ENCODE peak calls at places on chromosomes 11 and 22, in six cellular contexts. Z is GM12891, Q is sigmoid colon, M is HCT116, K is GM23338, N is HL-60. L is an unnamed sample.

GRCh38 chr11:33234397-33235168 is 22.6 kb upstream of the HIPK3 start:
- DNase-seq in Z (no peak), Q (no peak), M (no peak), K (no peak), N (no peak), L (no peak)

GRCh38 chr22:39240841-39241631 is 3.7 kb downstream of the PDGFB start:
- DNase-seq in Z (no peak), Q (peak; percentile 86), M (peak; percentile 64), K (no peak), N (no peak), L (no peak)

GRCh38 chr11:74466916-74467885 is at the start of gene KCNE3:
- DNase-seq in Z (no peak), Q (peak; percentile 70), M (no peak), K (peak; percentile 77), N (no peak), L (no peak)

GRCh38 chr22:46416537-46417267 is 81.2 kb downstream of the TRMU start:
- DNase-seq in Z (no peak), Q (no peak), M (no peak), K (no peak), N (no peak), L (no peak)

GRCh38 chr11:7546324-7546791 is 32.6 kb downstream of the PPFIBP2 start:
- DNase-seq in Z (no peak), Q (no peak), M (no peak), K (no peak), N (no peak), L (no peak)

GRCh38 chr22:35480143-35480542 is 60.5 kb upstream of the RASD2 start:
- DNase-seq in Z (no peak), Q (peak; percentile 96), M (no peak), K (no peak), N (no peak), L (no peak)

GRCh38 chr11:120181446-120181992 is 29.3 kb upstream of the OAF start:
- DNase-seq in Z (no peak), Q (no peak), M (no peak), K (no peak), N (no peak), L (peak; percentile 61)

GRCh38 chr11:69170704-69171103 is 15.0 kb downstream of the SMIM38 start:
- DNase-seq in Z (no peak), Q (no peak), M (no peak), K (no peak), N (no peak), L (no peak)

GRCh38 chr22:40484906-40485660 is 114.7 kb downstream of the SGSM3 start:
- DNase-seq in Z (no peak), Q (no peak), M (no peak), K (no peak), N (peak; percentile 41), L (no peak)

GRCh38 chr11:116857316-116857715 is 19.9 kb upstream of the APOA1 start:
- DNase-seq in Z (no peak), Q (no peak), M (no peak), K (no peak), N (no peak), L (no peak)
- TF ChIP-seq POLR2AphosphoS5 in Z (no peak), Q (no peak), M (no peak), K (no peak), N (no peak), L (no peak)

GRCh38 chr11:80118071-80118470 is 677.2 kb upstream of the TENM4 start:
- DNase-seq in Z (no peak), Q (no peak), M (no peak), K (no peak), N (no peak), L (no peak)
- TF ChIP-seq POLR2AphosphoS5 in Z (no peak), Q (no peak), M (no peak), K (no peak), N (no peak), L (no peak)

DNA sequence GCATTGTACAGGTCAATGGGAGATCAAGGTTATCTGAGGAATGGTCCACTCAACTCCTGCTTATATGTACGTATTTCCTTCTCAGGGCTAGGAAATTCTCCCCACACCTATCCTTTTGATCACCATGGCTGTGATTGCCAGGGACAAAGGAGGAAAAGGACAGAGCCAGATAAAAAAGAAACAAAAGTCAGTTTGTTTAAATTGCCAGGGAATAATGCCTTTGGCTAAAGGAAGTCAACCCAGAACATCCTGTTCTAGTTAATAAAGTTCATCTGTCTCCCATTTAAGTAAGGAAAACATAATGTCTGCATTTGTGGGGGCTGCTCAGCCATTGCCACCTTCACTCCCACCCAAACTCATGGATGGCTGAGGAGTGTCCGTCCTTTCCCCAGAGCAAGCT is 124.7 kb downstream of the ME3 start:
- DNase-seq in Z (no peak), Q (no peak), M (no peak), K (no peak), N (no peak), L (no peak)
- TF ChIP-seq POLR2AphosphoS5 in Z (no peak), Q (peak; percentile 28), M (no peak), K (no peak), N (no peak), L (no peak)

DNA sequence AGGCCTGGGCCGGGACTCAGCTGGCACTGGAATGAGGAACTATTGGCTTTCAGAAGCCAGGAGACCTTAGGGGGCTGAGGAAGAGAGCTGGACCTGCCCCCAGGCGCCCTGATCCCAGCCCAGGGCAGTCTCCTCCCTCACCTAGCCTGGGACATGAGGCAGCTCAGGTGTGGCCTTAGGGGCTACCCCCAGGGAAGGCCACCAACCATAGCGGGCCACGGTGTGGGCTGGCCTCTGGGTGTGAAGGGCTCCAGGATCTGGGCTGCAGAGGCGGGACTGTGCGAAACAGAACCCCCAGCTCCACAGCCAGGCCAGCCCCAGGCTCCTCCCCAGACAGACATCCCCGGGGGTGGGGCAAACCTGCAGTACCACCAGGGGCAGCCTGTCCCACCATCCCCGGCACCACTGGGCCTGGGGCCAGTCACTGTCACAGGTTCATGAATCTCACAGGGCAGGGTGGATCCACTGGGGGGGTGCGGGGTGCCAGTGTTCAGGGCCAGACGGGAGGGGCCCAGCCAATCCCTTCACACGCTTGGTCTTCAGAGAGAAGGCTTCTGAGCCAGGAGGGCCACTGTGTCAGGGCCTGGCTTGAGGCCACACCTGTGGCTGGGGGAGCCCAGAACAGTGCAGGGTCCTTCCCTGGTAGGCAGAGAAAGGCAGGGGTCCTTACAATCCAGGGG is 3.5 kb downstream of the PLXNB2 start:
- DNase-seq in Z (no peak), Q (peak; percentile 88), M (no peak), K (peak; percentile 71), N (peak; percentile 59), L (no peak)
- TF ChIP-seq POLR2AphosphoS5 in Z (no peak), Q (no peak), M (no peak), K (no peak), N (no peak), L (no peak)

GRCh38 chr22:29784451-29785361 is 17.5 kb downstream of the UQCR10 start:
- DNase-seq in Z (no peak), Q (no peak), M (no peak), K (no peak), N (no peak), L (no peak)

GRCh38 chr22:29782061-29782845 is 15.1 kb downstream of the UQCR10 start:
- DNase-seq in Z (no peak), Q (no peak), M (no peak), K (no peak), N (no peak), L (no peak)

GRCh38 chr22:29786026-29786425 is 18.9 kb downstream of the UQCR10 start:
- DNase-seq in Z (no peak), Q (no peak), M (no peak), K (no peak), N (no peak), L (no peak)

GRCh38 chr22:29780220-29780619 is 13.1 kb downstream of the UQCR10 start:
- DNase-seq in Z (no peak), Q (no peak), M (no peak), K (no peak), N (no peak), L (no peak)

GRCh38 chr22:29780781-29781676 is 13.9 kb downstream of the UQCR10 start:
- DNase-seq in Z (no peak), Q (no peak), M (no peak), K (no peak), N (no peak), L (no peak)
- TF ChIP-seq POLR2AphosphoS5 in Z (no peak), Q (no peak), M (no peak), K (no peak), N (no peak), L (no peak)

GRCh38 chr22:29298641-29299040 is 7.8 kb upstream of the GAS2L1 start:
- DNase-seq in Z (no peak), Q (no peak), M (no peak), K (no peak), N (no peak), L (no peak)
- TF ChIP-seq POLR2AphosphoS5 in Z (no peak), Q (no peak), M (no peak), K (no peak), N (no peak), L (no peak)

DNA sequence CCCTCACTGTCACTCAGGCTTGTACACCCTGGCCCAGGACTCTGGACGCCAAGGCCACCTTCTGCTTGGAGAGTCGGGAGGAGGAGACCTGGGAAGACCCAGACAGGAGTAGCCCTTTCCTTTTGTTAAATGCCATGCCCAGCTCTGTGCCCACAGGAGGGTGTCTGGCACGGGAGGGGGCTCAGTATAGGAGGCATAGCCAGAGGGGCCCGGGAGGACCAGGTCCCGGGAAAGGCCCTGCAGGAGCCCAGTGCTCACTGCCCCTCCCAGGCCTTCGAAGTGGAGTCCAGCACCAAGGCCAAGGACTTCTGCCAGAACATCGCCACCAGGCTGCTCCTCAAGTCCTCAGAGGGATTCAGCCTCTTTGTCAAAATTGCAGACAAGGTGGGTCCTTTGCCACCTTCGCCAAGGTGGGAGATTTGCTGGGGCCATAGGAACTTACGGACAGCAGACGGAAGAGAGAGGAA is 79.0 kb downstream of the MYO7A start:
- DNase-seq in Z (peak; percentile 5), Q (no peak), M (no peak), K (no peak), N (no peak), L (no peak)
- TF ChIP-seq POLR2AphosphoS5 in Z (no peak), Q (no peak), M (no peak), K (no peak), N (no peak), L (no peak)